ENCODE peak calls at places on chromosomes 4 and X, in four cellular contexts. One of them, this sample, is unnamed.

GRCh38 chr4:14888790-14889189 is 113.5 kb upstream of the CPEB2 start:
- DNase-seq in tibial nerve: no peak
- DNase-seq in A549: no peak
- DNase-seq in stomach: no peak
- DNase-seq in this sample: no peak

GRCh38 chr4:121822796-121823504 is 733 bp downstream of the CCNA2 start:
- DNase-seq in A549: peak
- DNase-seq in stomach: peak
- DNase-seq in tibial nerve: no peak
- DNase-seq in this sample: no peak

GRCh38 chrX:24231169-24231568 is 81.6 kb downstream of the ZFX start:
- DNase-seq in tibial nerve: no peak
- DNase-seq in A549: peak
- DNase-seq in stomach: no peak
- DNase-seq in this sample: no peak

GRCh38 chr4:163913571-163913970 is 419.1 kb downstream of the TMA16 start:
- DNase-seq in A549: no peak
- DNase-seq in tibial nerve: no peak
- DNase-seq in stomach: no peak
- DNase-seq in this sample: no peak

GRCh38 chrX:107482046-107482445 is 32.6 kb downstream of the FRMPD3 start:
- DNase-seq in A549: no peak
- DNase-seq in tibial nerve: no peak
- DNase-seq in stomach: no peak
- DNase-seq in this sample: no peak

GRCh38 chr4:82715731-82716617 is 82.6 kb downstream of the SCD5 start:
- DNase-seq in A549: no peak
- DNase-seq in tibial nerve: no peak
- DNase-seq in stomach: no peak
- DNase-seq in this sample: no peak

GRCh38 chrX:37000140-37000539 is 8.0 kb upstream of the FAM47C start:
- DNase-seq in tibial nerve: no peak
- DNase-seq in A549: no peak
- DNase-seq in stomach: no peak
- DNase-seq in this sample: no peak

GRCh38 chr4:121139533-121140222 is 24.4 kb downstream of the TNIP3 start:
- DNase-seq in stomach: no peak
- DNase-seq in tibial nerve: no peak
- DNase-seq in A549: no peak
- DNase-seq in this sample: no peak

GRCh38 chr4:81030617-81031388 is at the start of gene BMP3:
- DNase-seq in tibial nerve: peak
- DNase-seq in stomach: no peak
- DNase-seq in A549: no peak
- DNase-seq in this sample: peak

GRCh38 chr4:147770831-147771230 is 38.9 kb downstream of the ARHGAP10 start:
- DNase-seq in A549: no peak
- DNase-seq in stomach: no peak
- DNase-seq in tibial nerve: no peak
- DNase-seq in this sample: no peak

GRCh38 chr4:71029504-71029903 is 36.1 kb downstream of the DCK start:
- DNase-seq in tibial nerve: no peak
- DNase-seq in stomach: no peak
- DNase-seq in A549: no peak
- DNase-seq in this sample: no peak

GRCh38 chr4:113548303-113548702 is 213.2 kb downstream of the CAMK2D start:
- DNase-seq in stomach: no peak
- DNase-seq in A549: no peak
- DNase-seq in tibial nerve: no peak
- DNase-seq in this sample: no peak

GRCh38 chrX:74133156-74133796 is 170.7 kb upstream of the ZCCHC13 start:
- DNase-seq in tibial nerve: no peak
- DNase-seq in A549: peak
- DNase-seq in stomach: no peak
- DNase-seq in this sample: no peak

GRCh38 chrX:119826399-119826959 is 26.3 kb downstream of the UPF3B start:
- DNase-seq in tibial nerve: no peak
- DNase-seq in A549: no peak
- DNase-seq in stomach: no peak
- DNase-seq in this sample: no peak

GRCh38 chrX:53547668-53548067 is 113.5 kb upstream of the HSD17B10 start:
- DNase-seq in A549: no peak
- DNase-seq in tibial nerve: no peak
- DNase-seq in stomach: no peak
- DNase-seq in this sample: no peak

GRCh38 chr4:120440730-120441129 is 374.1 kb upstream of the MAD2L1 start:
- DNase-seq in A549: no peak
- DNase-seq in stomach: no peak
- DNase-seq in tibial nerve: no peak
- DNase-seq in this sample: no peak

GRCh38 chr4:94472056-94472826 is 20.5 kb downstream of the PDLIM5 start:
- DNase-seq in A549: no peak
- DNase-seq in stomach: no peak
- DNase-seq in tibial nerve: no peak
- DNase-seq in this sample: no peak

GRCh38 chr4:43103048-43103447 is 210.5 kb downstream of the GRXCR1 start:
- DNase-seq in tibial nerve: no peak
- DNase-seq in stomach: no peak
- DNase-seq in A549: no peak
- DNase-seq in this sample: no peak

GRCh38 chr4:101348367-101348827 is 1.1 kb upstream of the PPP3CA start:
- DNase-seq in stomach: peak
- DNase-seq in A549: peak
- DNase-seq in tibial nerve: no peak
- DNase-seq in this sample: no peak

GRCh38 chr4:10200869-10201268 is 84.3 kb upstream of the WDR1 start:
- DNase-seq in A549: no peak
- DNase-seq in stomach: no peak
- DNase-seq in tibial nerve: no peak
- DNase-seq in this sample: no peak

GRCh38 chr4:90745176-90745575 is 618.0 kb downstream of the CCSER1 start:
- DNase-seq in stomach: no peak
- DNase-seq in tibial nerve: no peak
- DNase-seq in A549: peak
- DNase-seq in this sample: no peak

DNA sequence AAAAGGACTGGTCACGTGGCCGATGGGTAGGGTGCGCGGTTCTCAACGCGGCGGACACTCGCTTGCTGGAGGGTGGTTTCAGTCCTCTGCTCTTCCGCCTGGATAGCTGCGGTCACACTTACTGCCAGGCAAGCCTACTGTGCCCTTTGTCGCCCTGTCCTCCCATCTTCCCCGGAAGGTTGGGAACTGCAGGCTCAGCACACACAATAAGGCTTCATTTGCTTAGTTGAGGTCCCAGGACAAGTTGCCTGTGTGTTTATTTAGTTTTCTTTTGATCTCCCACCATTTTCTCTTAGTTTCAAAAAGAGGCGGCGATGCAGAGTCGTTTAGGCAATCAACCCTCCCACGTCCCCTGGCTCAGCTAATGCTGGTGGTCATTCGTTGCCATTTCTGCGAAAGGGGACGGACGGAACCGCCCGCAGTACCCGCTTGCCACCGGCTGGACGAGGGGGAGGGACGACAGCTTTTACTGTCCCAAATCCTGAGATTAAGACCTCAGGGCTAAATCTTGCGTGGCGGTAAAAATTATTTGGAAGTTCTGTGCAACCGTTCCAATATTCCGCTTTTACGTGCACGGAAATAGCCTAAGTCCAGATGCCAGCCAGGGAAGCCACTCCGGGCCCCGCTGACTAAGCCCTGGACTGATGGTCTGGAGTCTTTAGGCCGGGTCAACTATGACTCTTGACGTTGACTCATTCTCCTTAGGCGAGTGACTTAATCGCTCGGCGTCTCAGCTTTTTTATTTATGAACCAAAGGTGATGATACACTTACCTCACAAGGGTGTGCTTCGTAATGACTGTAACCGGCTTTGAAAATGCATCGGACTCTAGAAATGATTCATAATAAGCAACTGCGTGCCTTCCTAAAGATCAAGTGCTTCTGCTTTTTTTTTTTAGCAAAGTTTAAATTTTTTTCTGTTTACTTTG is 671 bp upstream of the EIF4E start:
- DNase-seq in A549: peak
- DNase-seq in stomach: peak
- DNase-seq in tibial nerve: no peak
- DNase-seq in this sample: peak
- TF ChIP-seq EP300 in A549: no peak
- TF ChIP-seq EP300 in stomach: no peak
- TF ChIP-seq EP300 in tibial nerve: no peak
- TF ChIP-seq EP300 in this sample: peak

GRCh38 chr4:168612435-168613139 is 115.7 kb downstream of the PALLD start:
- DNase-seq in tibial nerve: no peak
- DNase-seq in A549: no peak
- DNase-seq in stomach: no peak
- DNase-seq in this sample: no peak
- H3K27ac ChIP-seq in tibial nerve: no peak
- H3K27ac ChIP-seq in A549: peak
- H3K27ac ChIP-seq in stomach: no peak
- H3K27ac ChIP-seq in this sample: no peak

GRCh38 chr4:78556655-78557054 is 5.1 kb downstream of the ANXA3 start:
- DNase-seq in tibial nerve: no peak
- DNase-seq in stomach: no peak
- DNase-seq in A549: no peak
- DNase-seq in this sample: no peak
- TF ChIP-seq EP300 in tibial nerve: no peak
- TF ChIP-seq EP300 in stomach: no peak
- TF ChIP-seq EP300 in A549: no peak
- TF ChIP-seq EP300 in this sample: no peak

DNA sequence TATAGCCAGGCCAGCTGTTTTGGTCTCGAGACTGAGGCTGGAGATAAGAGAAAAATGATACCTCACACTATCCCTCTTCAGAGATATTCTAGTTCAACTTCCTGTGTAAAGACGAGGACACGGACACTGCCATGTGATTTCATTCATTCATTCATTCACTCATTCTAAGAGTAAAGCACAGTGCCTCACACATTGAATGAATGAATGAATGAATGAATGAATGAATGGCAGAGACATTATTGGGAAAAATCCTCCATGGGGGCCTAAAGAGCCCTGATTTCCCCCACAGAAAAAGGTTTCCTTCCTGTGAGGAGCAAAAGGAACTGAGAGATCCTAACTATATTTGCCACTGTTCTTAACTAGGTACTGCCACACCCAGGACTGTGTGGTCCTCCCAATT is 183.4 kb upstream of the MAP3K15 start:
- DNase-seq in A549: no peak
- DNase-seq in tibial nerve: no peak
- DNase-seq in stomach: no peak
- DNase-seq in this sample: no peak
- H3K27ac ChIP-seq in A549: peak
- H3K27ac ChIP-seq in tibial nerve: no peak
- H3K27ac ChIP-seq in stomach: no peak
- H3K27ac ChIP-seq in this sample: no peak

DNA sequence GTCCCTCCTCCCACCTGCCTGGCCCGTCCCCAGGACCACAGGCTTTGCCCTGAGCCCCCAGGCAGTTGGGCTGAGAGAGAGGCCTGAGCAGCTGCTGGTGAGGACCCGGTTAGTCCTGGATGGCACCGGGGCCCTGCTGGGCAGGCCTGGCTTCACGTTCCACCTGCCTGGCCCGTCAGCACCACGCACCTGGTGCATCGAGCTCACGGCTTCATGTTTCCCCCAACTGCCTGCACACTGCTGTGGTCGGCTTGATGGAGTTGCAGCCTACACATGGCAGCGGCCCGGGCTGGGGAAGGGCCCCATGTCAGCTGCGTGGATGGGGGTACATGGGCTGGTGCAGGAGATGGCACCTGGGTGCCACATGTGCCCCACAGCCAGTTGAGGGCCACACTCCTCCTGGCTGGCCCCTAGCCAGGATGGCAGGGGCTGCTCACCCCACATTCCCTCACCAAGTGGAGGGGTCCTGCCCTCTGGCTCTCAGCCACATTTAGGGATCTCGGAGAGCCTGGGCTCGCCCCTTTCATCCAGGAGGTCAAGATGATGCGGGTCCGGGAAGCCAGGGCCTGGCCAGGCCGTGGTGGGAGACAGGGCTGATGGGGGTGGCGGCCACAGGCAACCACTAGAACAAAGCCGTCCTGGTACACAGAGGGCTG is 28.5 kb downstream of the NKX1-1 start:
- DNase-seq in stomach: no peak
- DNase-seq in A549: no peak
- DNase-seq in tibial nerve: no peak
- DNase-seq in this sample: peak
- TF ChIP-seq EP300 in stomach: no peak
- TF ChIP-seq EP300 in A549: no peak
- TF ChIP-seq EP300 in tibial nerve: no peak
- TF ChIP-seq EP300 in this sample: no peak

GRCh38 chr4:151690164-151690856 is 70.5 kb downstream of the GATB start:
- DNase-seq in A549: no peak
- DNase-seq in stomach: peak
- DNase-seq in tibial nerve: no peak
- DNase-seq in this sample: no peak
- H3K27ac ChIP-seq in A549: no peak
- H3K27ac ChIP-seq in stomach: peak
- H3K27ac ChIP-seq in tibial nerve: peak
- H3K27ac ChIP-seq in this sample: no peak

GRCh38 chr4:176238157-176238608 is 30.8 kb downstream of the ASB5 start:
- DNase-seq in A549: no peak
- DNase-seq in tibial nerve: no peak
- DNase-seq in stomach: no peak
- DNase-seq in this sample: no peak
- TF ChIP-seq EP300 in A549: no peak
- TF ChIP-seq EP300 in tibial nerve: no peak
- TF ChIP-seq EP300 in stomach: peak
- TF ChIP-seq EP300 in this sample: no peak

GRCh38 chrX:9492901-9493300 is 28.0 kb downstream of the TBL1X start:
- DNase-seq in stomach: no peak
- DNase-seq in A549: no peak
- DNase-seq in tibial nerve: no peak
- DNase-seq in this sample: no peak
- H3K27ac ChIP-seq in stomach: no peak
- H3K27ac ChIP-seq in A549: no peak
- H3K27ac ChIP-seq in tibial nerve: no peak
- H3K27ac ChIP-seq in this sample: no peak

GRCh38 chr4:123433573-123433972 is 37.0 kb downstream of the SPRY1 start:
- DNase-seq in A549: no peak
- DNase-seq in tibial nerve: no peak
- DNase-seq in stomach: no peak
- DNase-seq in this sample: no peak
- TF ChIP-seq EP300 in A549: no peak
- TF ChIP-seq EP300 in tibial nerve: no peak
- TF ChIP-seq EP300 in stomach: no peak
- TF ChIP-seq EP300 in this sample: no peak